ENCODE peak calls at places on chromosomes 11 and 22, in nine cellular contexts. D is amygdala; T is AG10803; M is H1; W is NCI-H460; N is KBM-7; C is activated naive CD4-positive, alpha-beta T cell; B is activated effector memory CD4-positive, alpha-beta T cell treated with anti-CD3 and anti-CD28 coated beads, Interleukin-2, amount 50 U/mL, for 16 hours; Z is left lung. I is an unnamed sample.

GRCh38 chr11:62501432-62501891 is 45.1 kb downstream of the AHNAK start:
- DNase-seq in D (peak), T (peak), M (no peak), W (no peak), N (no peak), C (no peak), B (no peak), Z (no peak), I (no peak)

GRCh38 chr11:125502198-125502597 is 6.1 kb upstream of the FEZ1 start:
- DNase-seq in D (no peak), T (no peak), M (no peak), W (no peak), N (no peak), C (no peak), B (no peak), Z (no peak), I (no peak)

GRCh38 chr11:31817621-31818493 is 6.7 kb upstream of the PAX6 start:
- DNase-seq in D (peak), T (no peak), M (peak), W (no peak), N (no peak), C (no peak), B (no peak), Z (no peak), I (no peak)

GRCh38 chr22:27348634-27349033 is 452.9 kb downstream of the MN1 start:
- DNase-seq in D (no peak), T (peak), M (no peak), W (no peak), N (no peak), C (no peak), B (no peak), Z (no peak), I (no peak)

GRCh38 chr11:959027-959426 is 33.4 kb downstream of the AP2A2 start:
- DNase-seq in D (no peak), T (no peak), M (no peak), W (no peak), N (no peak), C (no peak), B (no peak), Z (no peak), I (no peak)

GRCh38 chr11:12777208-12777874 is 103.1 kb downstream of the TEAD1 start:
- DNase-seq in D (no peak), T (peak), M (no peak), W (no peak), N (no peak), C (no peak), B (no peak), Z (no peak), I (no peak)

GRCh38 chr11:10366568-10367331 is 61.9 kb downstream of the ADM start:
- DNase-seq in D (peak), T (peak), M (peak), W (peak), N (peak), C (peak), B (peak), Z (peak), I (peak)

GRCh38 chr22:35570686-35571194 is 30.1 kb downstream of the RASD2 start:
- DNase-seq in D (no peak), T (no peak), M (no peak), W (no peak), N (no peak), C (no peak), B (no peak), Z (no peak), I (no peak)

GRCh38 chr11:126561327-126561893 is 205.9 kb downstream of the ST3GAL4 start:
- DNase-seq in D (no peak), T (peak), M (peak), W (peak), N (peak), C (no peak), B (no peak), Z (peak), I (no peak)

GRCh38 chr11:86115542-86116385 is 46.9 kb upstream of the PICALM start:
- DNase-seq in D (no peak), T (no peak), M (no peak), W (no peak), N (no peak), C (no peak), B (no peak), Z (no peak), I (no peak)

GRCh38 chr11:61580292-61580888 is 486 bp downstream of the SYT7 start:
- DNase-seq in D (no peak), T (no peak), M (peak), W (no peak), N (no peak), C (no peak), B (no peak), Z (no peak), I (no peak)

I was measured in iPS DF 19.7.